ENCODE peak calls at places on chromosome 11, in four cellular contexts. One of them, this sample, is unnamed.

GRCh38 chr11:30228323-30228884 is 2.4 kb upstream of the FSHB start:
- DNase-seq in HL-60: no peak
- DNase-seq in K562: no peak
- DNase-seq in GM12878: no peak
- DNase-seq in this sample: no peak

GRCh38 chr11:66970808-66971442 is 4.2 kb upstream of the C11orf86 start:
- DNase-seq in HL-60: peak
- DNase-seq in K562: no peak
- DNase-seq in GM12878: no peak
- DNase-seq in this sample: no peak

GRCh38 chr11:15665368-15665871 is 550.7 kb downstream of the INSC start:
- DNase-seq in HL-60: no peak
- DNase-seq in K562: no peak
- DNase-seq in GM12878: no peak
- DNase-seq in this sample: no peak

GRCh38 chr11:1486054-1486825 is at the start of gene MOB2:
- DNase-seq in HL-60: no peak
- DNase-seq in K562: peak
- DNase-seq in GM12878: no peak
- DNase-seq in this sample: peak

GRCh38 chr11:5891216-5891800 is 1.7 kb upstream of the OR52E5 start:
- DNase-seq in HL-60: no peak
- DNase-seq in K562: peak
- DNase-seq in GM12878: peak
- DNase-seq in this sample: no peak

GRCh38 chr11:125470355-125470754 is 25.7 kb downstream of the FEZ1 start:
- DNase-seq in HL-60: no peak
- DNase-seq in K562: no peak
- DNase-seq in GM12878: no peak
- DNase-seq in this sample: no peak

GRCh38 chr11:46547579-46547978 is 46.2 kb downstream of the AMBRA1 start:
- DNase-seq in HL-60: no peak
- DNase-seq in K562: no peak
- DNase-seq in GM12878: no peak
- DNase-seq in this sample: no peak

GRCh38 chr11:44574620-44575287 is 9.3 kb downstream of the CD82 start:
- DNase-seq in HL-60: peak
- DNase-seq in K562: no peak
- DNase-seq in GM12878: peak
- DNase-seq in this sample: no peak

GRCh38 chr11:64179221-64179620 is 6.8 kb upstream of the STIP1 start:
- DNase-seq in HL-60: no peak
- DNase-seq in K562: no peak
- DNase-seq in GM12878: no peak
- DNase-seq in this sample: no peak

GRCh38 chr11:108929241-108929640 is 264.4 kb downstream of the DDX10 start:
- DNase-seq in HL-60: no peak
- DNase-seq in K562: no peak
- DNase-seq in GM12878: no peak
- DNase-seq in this sample: no peak

GRCh38 chr11:30878400-30878799 is 292.2 kb upstream of the MPPED2 start:
- DNase-seq in HL-60: no peak
- DNase-seq in K562: no peak
- DNase-seq in GM12878: no peak
- DNase-seq in this sample: no peak

GRCh38 chr11:62439785-62440602 is 21.2 kb downstream of the SCGB1A1 start:
- DNase-seq in HL-60: no peak
- DNase-seq in K562: no peak
- DNase-seq in GM12878: no peak
- DNase-seq in this sample: no peak

GRCh38 chr11:64924910-64925284 is 408 bp downstream of the PPP2R5B start:
- DNase-seq in HL-60: no peak
- DNase-seq in K562: peak
- DNase-seq in GM12878: no peak
- DNase-seq in this sample: no peak

GRCh38 chr11:368414-369335 is 624 bp upstream of the B4GALNT4 start:
- DNase-seq in HL-60: no peak
- DNase-seq in K562: peak
- DNase-seq in GM12878: no peak
- DNase-seq in this sample: peak

GRCh38 chr11:75851203-75851602 is 36.2 kb downstream of the UVRAG start:
- DNase-seq in HL-60: no peak
- DNase-seq in K562: no peak
- DNase-seq in GM12878: no peak
- DNase-seq in this sample: no peak

GRCh38 chr11:16013649-16014275 is 342.6 kb downstream of the SOX6 start:
- DNase-seq in HL-60: no peak
- DNase-seq in K562: no peak
- DNase-seq in GM12878: no peak
- DNase-seq in this sample: no peak

GRCh38 chr11:114277637-114278341 is 18.4 kb upstream of the NNMT start:
- DNase-seq in HL-60: no peak
- DNase-seq in K562: no peak
- DNase-seq in GM12878: no peak
- DNase-seq in this sample: no peak
- TF ChIP-seq SPI1 in HL-60: no peak
- TF ChIP-seq SPI1 in K562: no peak
- TF ChIP-seq SPI1 in GM12878: no peak
- TF ChIP-seq SPI1 in this sample: no peak

DNA sequence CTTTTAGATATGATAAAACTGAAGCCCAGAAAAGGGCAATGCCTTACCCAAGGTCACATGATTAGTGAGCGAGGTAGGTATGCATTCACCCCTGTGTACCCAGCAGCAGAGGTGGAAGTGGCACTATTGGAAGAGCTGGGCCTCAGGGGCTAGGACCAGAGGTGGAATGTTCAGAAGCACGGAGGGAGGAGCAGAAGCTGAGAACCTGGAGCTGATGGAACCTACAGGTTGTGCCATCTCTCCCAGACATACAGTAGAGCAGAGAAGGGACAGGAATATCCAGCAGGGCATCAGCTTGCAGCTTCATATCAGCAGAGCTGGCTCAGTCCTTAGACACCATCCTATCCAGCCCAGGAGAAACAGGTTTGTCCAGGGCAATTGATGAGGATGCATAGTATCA is 14.6 kb upstream of the FCHSD2 start:
- DNase-seq in HL-60: no peak
- DNase-seq in K562: no peak
- DNase-seq in GM12878: no peak
- DNase-seq in this sample: no peak
- TF ChIP-seq SPI1 in HL-60: no peak
- TF ChIP-seq SPI1 in K562: no peak
- TF ChIP-seq SPI1 in GM12878: no peak
- TF ChIP-seq SPI1 in this sample: no peak

GRCh38 chr11:68659158-68659921 is 25.0 kb upstream of the GAL start:
- DNase-seq in HL-60: no peak
- DNase-seq in K562: peak
- DNase-seq in GM12878: no peak
- DNase-seq in this sample: no peak
- TF ChIP-seq SPI1 in HL-60: no peak
- TF ChIP-seq SPI1 in K562: no peak
- TF ChIP-seq SPI1 in GM12878: no peak
- TF ChIP-seq SPI1 in this sample: no peak

GRCh38 chr11:22466809-22467208 is 128.6 kb downstream of the SLC17A6 start:
- DNase-seq in HL-60: no peak
- DNase-seq in K562: no peak
- DNase-seq in GM12878: no peak
- DNase-seq in this sample: no peak
- TF ChIP-seq SPI1 in HL-60: no peak
- TF ChIP-seq SPI1 in K562: no peak
- TF ChIP-seq SPI1 in GM12878: no peak
- TF ChIP-seq SPI1 in this sample: no peak

GRCh38 chr11:72231396-72232259 is 7.1 kb downstream of the INPPL1 start:
- DNase-seq in HL-60: no peak
- DNase-seq in K562: no peak
- DNase-seq in GM12878: no peak
- DNase-seq in this sample: no peak

GRCh38 chr11:72233056-72233772 is 8.6 kb downstream of the INPPL1 start:
- DNase-seq in HL-60: no peak
- DNase-seq in K562: no peak
- DNase-seq in GM12878: no peak
- DNase-seq in this sample: no peak

GRCh38 chr11:72233773-72234513 is 9.4 kb downstream of the INPPL1 start:
- DNase-seq in HL-60: no peak
- DNase-seq in K562: no peak
- DNase-seq in GM12878: no peak
- DNase-seq in this sample: no peak

GRCh38 chr11:72230764-72231365 is 6.3 kb downstream of the INPPL1 start:
- DNase-seq in HL-60: no peak
- DNase-seq in K562: no peak
- DNase-seq in GM12878: no peak
- DNase-seq in this sample: no peak

DNA sequence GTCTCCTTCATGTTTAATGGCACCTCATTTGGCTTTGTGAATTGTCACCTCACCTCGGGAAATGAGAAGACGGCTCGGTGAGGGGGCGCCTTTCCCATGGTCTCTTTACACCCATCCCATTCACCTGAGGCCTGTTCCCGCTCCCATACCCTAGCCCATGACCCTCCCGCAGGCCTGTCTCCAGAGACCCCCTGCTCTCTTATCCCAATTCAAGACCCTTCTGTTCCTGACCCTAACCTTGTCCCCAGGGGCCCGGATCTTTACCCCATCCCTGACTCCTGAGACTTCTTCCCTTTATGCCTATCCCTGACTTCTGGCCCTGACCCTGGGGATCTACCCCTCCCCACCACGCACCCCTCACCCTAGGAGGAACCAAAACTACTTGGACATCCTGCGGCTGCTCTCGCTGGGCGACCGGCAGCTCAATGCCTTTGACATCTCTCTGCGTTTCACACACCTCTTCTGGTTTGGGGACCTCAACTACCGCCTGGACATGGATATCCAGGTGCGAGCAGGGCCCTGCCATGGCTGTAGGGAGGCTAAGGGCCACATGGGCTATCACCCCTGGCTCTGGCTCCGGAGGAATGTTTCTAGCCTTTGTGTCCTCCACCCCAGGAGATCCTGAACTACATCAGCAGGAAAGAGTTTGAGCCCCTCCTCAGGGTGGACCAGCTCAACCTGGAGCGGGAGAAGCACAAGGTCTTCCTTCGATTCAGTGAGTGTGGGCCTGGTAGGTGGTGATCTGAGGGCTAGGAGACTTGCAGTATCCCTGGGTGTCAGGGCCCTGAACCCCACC is 7.9 kb downstream of the INPPL1 start:
- DNase-seq in HL-60: no peak
- DNase-seq in K562: no peak
- DNase-seq in GM12878: no peak
- DNase-seq in this sample: no peak
- TF ChIP-seq SPI1 in HL-60: no peak
- TF ChIP-seq SPI1 in K562: no peak
- TF ChIP-seq SPI1 in GM12878: no peak
- TF ChIP-seq SPI1 in this sample: no peak

GRCh38 chr11:42890773-42891172 is 421.0 kb upstream of the API5 start:
- DNase-seq in HL-60: no peak
- DNase-seq in K562: no peak
- DNase-seq in GM12878: no peak
- DNase-seq in this sample: no peak
- TF ChIP-seq SPI1 in HL-60: no peak
- TF ChIP-seq SPI1 in K562: no peak
- TF ChIP-seq SPI1 in GM12878: no peak
- TF ChIP-seq SPI1 in this sample: no peak

DNA sequence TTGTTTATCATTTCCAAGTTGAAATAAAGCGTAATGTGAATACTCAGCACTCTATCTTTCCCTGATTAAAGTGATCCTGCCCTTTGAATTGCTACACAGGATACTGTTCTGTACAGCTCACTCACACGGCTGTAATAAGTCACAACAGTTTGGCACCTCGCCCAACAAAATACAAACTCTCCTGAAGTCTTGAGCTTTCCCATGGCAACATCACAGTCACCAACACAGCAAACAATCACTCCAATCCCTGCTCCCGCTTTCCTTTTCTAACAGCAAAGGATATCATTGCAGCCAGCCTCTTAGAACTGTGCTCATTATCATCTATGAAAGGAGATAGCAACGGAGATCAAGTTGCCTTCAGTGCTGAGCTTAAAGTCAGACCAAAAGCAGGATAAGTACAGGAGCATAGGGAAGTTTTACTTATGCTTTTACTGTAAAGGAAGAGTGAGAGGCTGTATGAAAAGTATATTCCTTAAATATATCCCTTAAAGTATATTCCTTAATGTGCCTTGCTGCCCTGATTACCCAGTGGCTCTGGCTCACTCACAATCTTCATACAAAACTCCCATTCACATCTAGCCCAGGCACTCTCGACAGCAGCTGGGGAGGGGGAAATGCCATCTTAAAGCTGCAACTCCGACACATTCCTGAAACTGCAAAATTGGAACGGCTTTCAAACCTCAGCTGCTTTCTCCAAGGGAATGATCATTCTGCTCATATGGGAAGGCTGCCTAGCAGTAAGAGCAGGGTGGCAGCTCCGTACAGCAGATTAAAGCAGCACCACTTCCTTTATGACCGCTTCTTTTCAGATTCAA is 35.9 kb downstream of the MAML2 start:
- DNase-seq in HL-60: no peak
- DNase-seq in K562: peak
- DNase-seq in GM12878: no peak
- DNase-seq in this sample: no peak
- TF ChIP-seq SPI1 in HL-60: no peak
- TF ChIP-seq SPI1 in K562: no peak
- TF ChIP-seq SPI1 in GM12878: no peak
- TF ChIP-seq SPI1 in this sample: no peak

GRCh38 chr11:13434247-13435205 is 28.5 kb downstream of the BTBD10 start:
- DNase-seq in HL-60: no peak
- DNase-seq in K562: no peak
- DNase-seq in GM12878: no peak
- DNase-seq in this sample: no peak

GRCh38 chr11:13445588-13445987 is 17.4 kb downstream of the BTBD10 start:
- DNase-seq in HL-60: no peak
- DNase-seq in K562: no peak
- DNase-seq in GM12878: no peak
- DNase-seq in this sample: no peak

DNA sequence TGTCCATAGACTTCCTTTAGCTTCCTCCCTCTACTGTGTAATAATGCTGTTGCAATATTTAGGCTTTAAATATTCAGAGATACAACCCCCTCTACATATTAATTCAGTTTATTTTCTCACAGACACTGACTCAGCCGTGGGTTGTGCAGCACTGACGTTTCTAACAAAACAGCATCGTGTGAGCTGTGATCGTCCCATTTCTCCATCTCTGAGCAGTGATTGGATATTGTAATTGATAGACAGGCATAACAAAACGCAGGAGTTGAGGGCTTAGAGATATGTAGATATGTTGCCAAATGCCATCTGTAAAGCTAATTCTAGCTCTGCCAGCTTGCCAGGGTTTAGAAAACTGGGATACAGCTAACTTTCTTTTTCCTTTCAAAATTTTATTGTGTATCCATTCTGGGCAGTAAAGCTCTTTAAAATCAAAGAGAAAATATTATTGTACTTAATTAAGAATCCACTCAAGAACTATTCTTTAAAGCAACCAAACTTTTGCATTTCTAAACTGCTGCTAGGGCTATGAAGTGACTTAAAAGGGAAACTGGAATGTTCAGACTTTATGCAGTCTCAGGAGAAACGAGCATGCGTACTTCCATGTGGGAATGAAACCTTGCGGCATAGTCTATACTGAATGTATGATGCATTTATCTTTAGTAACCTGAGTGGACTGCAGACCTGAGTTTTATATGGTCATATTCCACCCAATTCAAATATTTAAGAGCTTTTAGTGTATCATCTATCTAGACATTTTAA is 22.7 kb downstream of the BTBD10 start:
- DNase-seq in HL-60: no peak
- DNase-seq in K562: no peak
- DNase-seq in GM12878: no peak
- DNase-seq in this sample: no peak
- TF ChIP-seq SPI1 in HL-60: no peak
- TF ChIP-seq SPI1 in K562: no peak
- TF ChIP-seq SPI1 in GM12878: no peak
- TF ChIP-seq SPI1 in this sample: no peak

This sample was measured in GM12891.